ENCODE peak calls at places on chromosomes 16 and 17, in seven cellular contexts. U is GM12865, J is LNCaP clone FGC, Y is GM10248, W is MCF 10A, L is activated B cell treated with CpG ODN at 0.5 μM for 24 hours, Z is testis. R is an unnamed sample.

GRCh38 chr17:40350410-40351184 is 13.9 kb downstream of the GJD3 start:
- DNase-seq in Z (no peak), W (no peak), Y (no peak), J (no peak), L (no peak), U (no peak), R (no peak)

GRCh38 chr17:78046923-78047322 is 81.6 kb downstream of the TMC6 start:
- DNase-seq in W (peak), Y (no peak), U (no peak), J (no peak), L (no peak), Z (no peak), R (no peak)

GRCh38 chr16:72927199-72928088 is 120.5 kb downstream of the ZFHX3 start:
- DNase-seq in Z (no peak), U (no peak), Y (no peak), L (no peak), W (peak), J (no peak), R (no peak)

GRCh38 chr16:81143921-81144471 is 47.8 kb upstream of the GCSH start:
- DNase-seq in J (no peak), U (no peak), L (no peak), Y (no peak), Z (no peak), W (peak), R (peak)

GRCh38 chr17:49646391-49647255 is 31.3 kb downstream of the SPOP start:
- DNase-seq in J (no peak), L (no peak), Z (no peak), U (peak), Y (peak), W (peak), R (peak)

GRCh38 chr16:23059433-23059832 is 89.8 kb downstream of the USP31 start:
- DNase-seq in J (no peak), W (no peak), Y (no peak), U (no peak), Z (no peak), L (no peak), R (no peak)

GRCh38 chr17:78345172-78345571 is 14.7 kb downstream of the SOCS3 start:
- DNase-seq in Z (no peak), L (no peak), Y (no peak), W (no peak), U (no peak), J (no peak), R (no peak)

GRCh38 chr17:78818932-78819331 is 21.7 kb downstream of the USP36 start:
- DNase-seq in U (no peak), W (no peak), Y (no peak), J (no peak), L (no peak), Z (no peak), R (no peak)

GRCh38 chr17:79979201-79979840 is 56.4 kb downstream of the TBC1D16 start:
- DNase-seq in Y (no peak), U (no peak), L (no peak), Z (no peak), W (no peak), J (peak), R (no peak)

GRCh38 chr17:80795737-80796136 is 195.9 kb upstream of the CHMP6 start:
- DNase-seq in W (no peak), J (no peak), L (no peak), Y (no peak), Z (peak), U (no peak), R (peak)

GRCh38 chr16:56610017-56610608 is 1.7 kb downstream of the MT2A start:
- DNase-seq in Z (peak), J (no peak), L (no peak), Y (no peak), W (peak), U (peak), R (no peak)
- TF ChIP-seq CTCF in Z (no peak), J (no peak), L (no peak), Y (no peak), W (no peak), U (no peak), R (no peak)

DNA sequence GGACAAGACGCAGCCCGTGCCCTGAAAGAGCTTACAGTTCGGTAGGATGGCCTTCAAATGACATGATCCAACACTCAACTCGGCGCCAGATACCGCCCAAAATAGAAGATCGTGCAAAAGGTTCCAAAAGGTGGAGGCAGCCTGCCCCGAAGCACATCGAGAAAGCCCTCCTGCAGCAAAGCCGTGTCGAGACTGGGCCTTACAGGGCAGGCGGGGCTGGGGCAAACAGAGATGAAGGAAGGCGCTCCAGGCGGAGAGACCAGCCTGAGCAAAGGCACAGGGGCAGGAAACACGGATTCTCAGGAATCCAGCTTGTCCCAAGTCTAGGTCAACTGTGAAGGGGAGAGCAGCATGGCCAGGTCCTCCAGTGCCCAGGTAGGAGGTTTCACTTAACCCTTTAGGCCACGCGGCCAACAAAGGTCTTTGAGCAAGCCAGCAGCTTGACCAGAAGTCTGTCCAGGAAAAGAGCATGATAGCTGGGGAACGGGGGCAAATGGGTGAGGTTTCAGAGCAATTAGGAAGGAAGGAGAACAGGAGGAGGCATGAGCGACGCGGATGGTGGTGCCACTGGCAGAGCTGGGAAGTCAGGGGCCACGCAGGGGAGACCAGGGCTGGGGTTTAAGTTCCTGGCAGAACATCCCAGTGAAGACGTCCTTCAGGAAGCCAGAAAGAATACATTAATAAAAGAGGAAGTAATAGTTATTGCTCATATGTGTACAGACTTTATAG is 21.2 kb upstream of the EIF1 start:
- DNase-seq in W (no peak), Y (peak), J (no peak), Z (no peak), U (no peak), L (no peak), R (no peak)
- TF ChIP-seq CTCF in W (no peak), Y (no peak), J (no peak), Z (peak), U (no peak), L (no peak), R (no peak)

GRCh38 chr16:77722315-77723107 is at the start of gene NUDT7:
- DNase-seq in J (peak), Z (peak), U (peak), L (peak), W (peak), Y (peak), R (peak)
- TF ChIP-seq CTCF in J (peak), Z (peak), U (peak), L (no peak), W (no peak), Y (peak), R (peak)

DNA sequence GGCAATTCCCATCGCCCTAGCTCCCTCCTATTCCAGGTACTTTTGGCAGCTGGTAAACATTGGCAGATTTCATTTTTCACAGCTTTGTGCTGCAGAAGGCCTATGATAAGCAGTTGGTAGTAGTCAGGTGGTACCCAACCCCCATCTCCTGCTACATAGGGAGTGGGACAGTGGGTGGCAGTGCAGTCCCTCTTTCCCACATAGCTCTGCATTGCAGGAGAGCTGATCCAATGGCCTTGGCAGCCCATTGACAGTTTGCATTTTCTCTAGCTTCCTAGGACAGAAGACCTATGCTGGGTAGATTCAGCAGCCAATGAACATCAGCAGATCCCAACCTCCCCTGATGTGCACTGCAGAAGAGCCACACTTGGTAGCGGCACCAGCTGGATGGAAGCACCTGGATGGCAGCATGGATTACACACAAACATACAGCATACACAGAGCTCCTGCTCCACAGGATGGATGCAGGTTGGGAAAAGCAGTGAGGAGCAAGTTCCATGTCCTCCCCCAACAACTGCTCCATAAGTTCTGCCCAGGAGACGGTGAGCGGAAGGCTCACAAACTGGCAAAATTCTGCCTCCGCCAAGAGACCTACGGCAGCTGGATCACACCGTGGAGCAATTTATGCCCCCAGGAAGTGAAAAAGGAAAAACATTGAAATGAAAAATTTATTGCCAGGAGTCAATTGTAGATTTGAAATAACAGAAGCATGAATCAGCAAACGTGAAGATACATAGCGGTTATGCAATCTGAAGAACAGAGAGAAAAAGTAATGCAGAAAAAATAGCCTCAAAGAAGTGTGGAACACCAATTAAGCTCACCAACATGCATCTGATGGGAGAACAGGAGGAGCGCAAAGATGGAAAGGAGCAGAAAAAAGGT is 95.7 kb downstream of the CACNG1 start:
- DNase-seq in Y (no peak), U (no peak), L (no peak), J (no peak), W (peak), Z (peak), R (no peak)
- TF ChIP-seq CTCF in Y (no peak), U (no peak), L (no peak), J (no peak), W (no peak), Z (no peak), R (no peak)